ENCODE peak calls at places on chromosomes 4 and X, in eight cellular contexts. D, W, R, L, K, S, P and U are unnamed samples.

GRCh38 chr4:153622778-153623240 is 61.3 kb upstream of the TLR2 start:
- DNase-seq in S (no peak), W (no peak), D (no peak), K (no peak), P (no peak), R (no peak), L (no peak), U (no peak)

GRCh38 chrX:107775734-107776511 is at the start of gene TSC22D3:
- DNase-seq in R (peak), W (peak), L (peak), D (peak), S (peak), P (peak), K (peak), U (peak)

GRCh38 chrX:102833136-102833535 is 103.9 kb upstream of the RAB40AL start:
- DNase-seq in L (no peak), D (no peak), P (no peak), S (no peak), K (no peak), R (no peak), W (no peak), U (no peak)

GRCh38 chrX:65932173-65933084 is 107.5 kb downstream of the VSIG4 start:
- DNase-seq in P (peak), S (peak), D (peak), W (no peak), R (no peak), L (no peak), K (no peak), U (peak)

GRCh38 chr4:153488719-153489384 is 22.7 kb downstream of the TMEM131L start:
- DNase-seq in D (no peak), L (no peak), K (peak), S (no peak), R (peak), P (no peak), W (no peak), U (no peak)

GRCh38 chr4:70704333-70705145 is 16.2 kb downstream of the UTP3 start:
- DNase-seq in K (peak), L (peak), R (peak), D (no peak), S (peak), P (peak), W (no peak), U (peak)

GRCh38 chr4:111556141-111556781 is 589.0 kb upstream of the FAM241A start:
- DNase-seq in L (no peak), D (peak), R (no peak), K (no peak), S (no peak), W (peak), P (no peak), U (peak)

GRCh38 chr4:11720292-11720691 is 291.6 kb upstream of the HS3ST1 start:
- DNase-seq in S (no peak), W (no peak), D (no peak), P (no peak), R (peak), L (no peak), K (no peak), U (peak)

GRCh38 chr4:130668859-130669258 is 1572.9 kb downstream of the C4orf33 start:
- DNase-seq in S (no peak), R (no peak), P (no peak), K (no peak), W (no peak), L (no peak), D (no peak), U (no peak)

DNA sequence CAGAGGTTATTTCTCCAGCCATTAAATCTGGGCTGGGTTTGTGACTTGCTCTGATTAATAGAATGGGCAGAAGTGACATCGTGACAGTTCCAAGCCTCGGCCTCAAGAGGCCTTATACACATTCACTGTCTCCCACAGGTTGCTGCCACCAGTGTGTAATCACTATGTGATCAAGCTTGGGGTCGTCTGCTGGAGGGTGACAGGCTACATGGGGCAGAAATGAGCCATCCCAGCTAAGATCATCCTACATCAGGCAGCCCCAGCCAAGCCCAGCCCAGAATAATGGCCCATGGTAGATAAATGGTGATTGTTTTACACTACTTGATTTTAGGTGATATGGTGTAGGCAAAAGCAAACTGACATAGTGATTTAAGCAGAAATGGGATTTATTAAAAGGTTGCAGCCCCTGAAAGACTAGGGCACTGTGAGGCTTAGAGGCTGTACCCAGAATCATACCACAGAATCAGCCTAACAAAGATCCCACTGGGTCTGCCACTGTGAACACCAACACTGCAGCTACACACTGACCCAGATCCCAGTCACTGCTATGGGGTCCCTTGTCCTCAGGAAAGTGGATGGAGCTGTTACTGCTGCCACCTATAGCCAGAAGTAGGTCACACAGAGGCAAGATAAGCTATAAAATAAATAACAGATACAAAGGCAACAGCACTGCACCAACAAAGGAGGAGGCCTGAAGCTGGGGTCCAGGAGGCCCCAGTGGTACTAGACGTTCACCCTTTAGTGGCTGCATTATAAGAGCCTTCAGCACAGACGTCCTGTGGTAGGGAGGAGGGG is 159.6 kb upstream of the RBPJ start:
- DNase-seq in K (no peak), L (no peak), W (no peak), D (no peak), P (no peak), R (no peak), S (no peak), U (no peak)
- TF ChIP-seq CTCF in K (no peak), L (no peak), W (peak), D (peak), P (no peak), R (no peak), S (no peak), U (no peak)

GRCh38 chr4:3009422-3009821 is 46.1 kb downstream of the GRK4 start:
- DNase-seq in R (peak), S (no peak), P (no peak), D (no peak), L (no peak), W (no peak), K (no peak), U (peak)
- TF ChIP-seq CTCF in R (peak), S (no peak), P (no peak), D (peak), L (no peak), W (no peak), K (no peak), U (peak)

DNA sequence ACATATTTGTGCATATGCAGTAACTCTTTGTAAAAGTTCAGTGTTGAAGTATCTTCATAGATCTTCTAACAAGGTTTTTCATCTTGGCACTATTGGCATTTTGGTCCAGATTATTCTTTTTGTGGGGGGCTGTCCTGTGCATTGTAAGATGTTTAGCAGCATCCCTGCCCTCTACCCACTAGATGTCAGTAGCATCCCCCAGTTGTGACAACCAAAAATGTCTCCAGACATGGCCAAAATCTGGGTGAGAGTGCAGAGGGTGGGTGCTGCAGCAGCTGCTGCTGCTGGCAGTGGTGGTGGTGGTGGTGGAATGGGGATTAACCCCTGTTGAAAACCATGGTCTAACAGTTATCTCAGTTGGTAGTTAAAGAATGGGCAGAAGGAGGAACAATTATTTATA is 370.0 kb downstream of the GPAT3 start:
- DNase-seq in L (no peak), P (no peak), S (no peak), K (no peak), W (no peak), D (no peak), R (no peak), U (no peak)
- TF ChIP-seq CTCF in L (no peak), P (no peak), S (no peak), K (no peak), W (peak), D (peak), R (peak), U (no peak)

GRCh38 chr4:83364312-83364711 is 29.7 kb upstream of the HPSE start:
- DNase-seq in L (no peak), S (no peak), P (no peak), D (no peak), K (no peak), W (no peak), R (no peak), U (no peak)

GRCh38 chr4:83358410-83358809 is 23.8 kb upstream of the HPSE start:
- DNase-seq in R (no peak), S (no peak), K (no peak), W (peak), L (no peak), P (no peak), D (no peak), U (peak)

GRCh38 chr4:83360018-83360417 is 25.4 kb upstream of the HPSE start:
- DNase-seq in R (no peak), D (no peak), S (no peak), W (no peak), K (no peak), P (no peak), L (no peak), U (no peak)

GRCh38 chr4:83361416-83362196 is 27.0 kb upstream of the HPSE start:
- DNase-seq in L (no peak), K (no peak), D (no peak), W (no peak), R (no peak), P (no peak), S (no peak), U (no peak)

GRCh38 chr4:83362492-83363329 is 28.1 kb upstream of the HPSE start:
- DNase-seq in D (no peak), P (no peak), L (no peak), K (no peak), S (peak), R (no peak), W (peak), U (peak)
- TF ChIP-seq CTCF in D (peak), P (no peak), L (no peak), K (peak), S (peak), R (peak), W (peak), U (no peak)

GRCh38 chr4:113106076-113106475 is 56.6 kb downstream of the ANK2 start:
- DNase-seq in D (no peak), R (peak), W (peak), K (no peak), P (no peak), L (no peak), S (no peak), U (peak)
- TF ChIP-seq CTCF in D (peak), R (no peak), W (peak), K (peak), P (no peak), L (no peak), S (no peak), U (no peak)

GRCh38 chr4:38013461-38014366 is 53.5 kb downstream of the PTTG2 start:
- DNase-seq in S (no peak), R (no peak), L (peak), P (no peak), W (no peak), K (peak), D (no peak), U (no peak)
- TF ChIP-seq CTCF in S (no peak), R (no peak), L (no peak), P (no peak), W (no peak), K (no peak), D (no peak), U (no peak)